ENCODE peak calls at places on chromosomes 6 and 20, in seven cellular contexts. J is GM12878, A is K562, P is HCT116, Z is SK-N-SH, O is H1, V is HepG2. F is an unnamed sample.

GRCh38 chr6:169489642-169490408 is 212.0 kb downstream of the WDR27 start:
- DNase-seq in J (no peak), A (peak; percentile 14), P (no peak), Z (no peak), O (no peak), V (no peak), F (no peak)

GRCh38 chr6:101275251-101275650 is 118.3 kb upstream of the GRIK2 start:
- DNase-seq in J (no peak), A (no peak), P (no peak), Z (no peak), O (no peak), V (no peak), F (no peak)

GRCh38 chr6:44222987-44223470 is 366 bp upstream of the SLC29A1 start:
- DNase-seq in J (no peak), A (no peak), P (no peak), Z (no peak), O (no peak), V (no peak), F (no peak)

GRCh38 chr6:26394289-26394688 is 7.8 kb upstream of the BTN3A1 start:
- DNase-seq in J (no peak), A (peak; percentile 47), P (peak; percentile 46), Z (no peak), O (no peak), V (peak; percentile 42), F (no peak)

GRCh38 chr6:73631849-73632248 is 21.9 kb downstream of the SLC17A5 start:
- DNase-seq in J (no peak), A (no peak), P (no peak), Z (no peak), O (no peak), V (no peak), F (no peak)

GRCh38 chr6:64895945-64896344 is 811.1 kb downstream of the EYS start:
- DNase-seq in J (no peak), A (no peak), P (no peak), Z (no peak), O (no peak), V (no peak), F (no peak)

GRCh38 chr6:89140347-89141159 is 5.3 kb upstream of the PM20D2 start:
- DNase-seq in J (no peak), A (no peak), P (no peak), Z (no peak), O (no peak), V (peak; percentile 82), F (no peak)

GRCh38 chr20:41969656-41970055 is 351.5 kb upstream of the CHD6 start:
- DNase-seq in J (no peak), A (no peak), P (no peak), Z (peak; percentile 17), O (no peak), V (no peak), F (no peak)

GRCh38 chr6:35493307-35493983 is 3.4 kb downstream of the TEAD3 start:
- DNase-seq in J (no peak), A (no peak), P (no peak), Z (no peak), O (no peak), V (no peak), F (no peak)

GRCh38 chr20:48668451-48668946 is 159.3 kb downstream of the PREX1 start:
- DNase-seq in J (no peak), A (no peak), P (no peak), Z (peak; percentile 43), O (no peak), V (peak; percentile 21), F (no peak)

GRCh38 chr6:152293404-152293803 is 343.8 kb downstream of the SYNE1 start:
- DNase-seq in J (no peak), A (no peak), P (no peak), Z (peak; percentile 16), O (no peak), V (no peak), F (no peak)

DNA sequence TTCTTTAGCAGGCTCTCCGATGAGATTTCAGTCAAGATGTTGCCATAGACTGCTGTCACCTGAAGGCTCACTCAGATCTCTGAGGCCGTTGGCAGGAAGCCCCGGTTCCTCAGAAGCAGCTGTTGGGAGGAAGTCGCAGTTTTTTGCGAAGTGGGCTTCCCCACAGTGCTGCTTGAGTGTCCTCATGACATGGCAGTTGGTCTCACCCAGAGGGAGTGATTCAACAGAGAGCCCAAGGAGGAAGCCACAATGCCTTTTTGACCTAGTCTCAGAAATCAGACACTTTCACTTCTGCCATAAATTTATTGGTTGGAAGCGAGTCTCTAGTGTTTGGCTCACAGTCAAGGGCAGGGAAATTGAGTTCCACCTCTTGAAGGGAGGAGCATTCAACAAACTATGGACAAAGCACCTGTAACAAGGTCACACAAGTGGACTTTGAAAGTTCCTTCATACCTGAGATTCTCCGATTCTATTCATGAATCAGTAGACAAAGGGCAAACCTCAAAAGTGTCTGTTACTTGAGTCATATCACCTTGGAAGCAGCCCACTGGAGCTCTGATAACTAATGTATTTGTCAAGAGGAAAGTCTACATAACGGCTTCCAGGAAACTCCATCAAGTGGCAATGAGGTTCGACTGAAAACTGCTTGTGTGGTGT is 208.3 kb downstream of the TASP1 start:
- DNase-seq in J (peak; percentile 17), A (no peak), P (peak; percentile 15), Z (no peak), O (no peak), V (peak; percentile 92), F (no peak)
- TF ChIP-seq JUND in J (no peak), A (no peak), P (no peak), Z (no peak), O (no peak), V (no peak), F (no peak)

GRCh38 chr20:18397090-18397489 is 69.7 kb downstream of the DZANK1 start:
- DNase-seq in J (no peak), A (no peak), P (no peak), Z (no peak), O (no peak), V (no peak), F (no peak)
- TF ChIP-seq JUND in J (no peak), A (no peak), P (no peak), Z (no peak), O (no peak), V (no peak), F (no peak)

GRCh38 chr20:56429496-56429895 is 17.4 kb downstream of the CASS4 start:
- DNase-seq in J (no peak), A (peak; percentile 76), P (no peak), Z (no peak), O (no peak), V (no peak), F (no peak)

GRCh38 chr20:56426926-56427325 is 14.9 kb downstream of the CASS4 start:
- DNase-seq in J (no peak), A (no peak), P (no peak), Z (no peak), O (no peak), V (no peak), F (no peak)

GRCh38 chr20:56428881-56429280 is 16.8 kb downstream of the CASS4 start:
- DNase-seq in J (no peak), A (no peak), P (no peak), Z (no peak), O (no peak), V (no peak), F (no peak)

GRCh38 chr20:56427797-56428196 is 15.7 kb downstream of the CASS4 start:
- DNase-seq in J (no peak), A (no peak), P (no peak), Z (no peak), O (no peak), V (no peak), F (no peak)

GRCh38 chr20:56428388-56428787 is 16.3 kb downstream of the CASS4 start:
- DNase-seq in J (no peak), A (no peak), P (no peak), Z (no peak), O (no peak), V (no peak), F (no peak)
- TF ChIP-seq JUND in J (no peak), A (no peak), P (no peak), Z (no peak), O (no peak), V (no peak), F (no peak)

DNA sequence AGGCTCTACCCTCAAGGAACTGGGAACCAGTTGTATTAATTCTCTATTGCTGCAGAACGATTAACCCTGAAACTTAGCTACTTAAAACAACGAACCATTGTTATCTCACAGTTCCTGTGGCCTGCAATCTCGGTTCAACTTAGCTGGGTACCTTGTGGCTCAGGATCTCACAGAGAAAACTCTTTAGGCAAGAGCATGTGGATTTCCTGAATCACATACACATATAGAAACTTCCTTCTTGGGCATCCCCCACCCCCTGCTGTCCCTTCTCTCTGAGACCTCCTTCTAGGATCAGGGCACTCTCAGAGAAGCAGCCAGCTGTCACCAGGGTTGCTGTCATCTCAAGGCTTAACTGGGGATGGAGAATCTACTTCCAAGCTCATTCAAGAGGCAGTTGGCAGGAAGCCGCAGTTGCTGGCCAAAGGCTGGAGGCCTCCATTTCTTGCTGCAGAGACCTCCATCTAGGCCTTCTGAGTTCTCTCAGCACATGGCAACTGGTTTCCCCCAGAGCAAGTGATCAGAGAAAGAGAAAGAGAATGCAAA is 28.5 kb downstream of the GLP1R start:
- DNase-seq in J (peak; percentile 30), A (no peak), P (no peak), Z (no peak), O (no peak), V (no peak), F (no peak)
- TF ChIP-seq JUND in J (no peak), A (no peak), P (no peak), Z (no peak), O (no peak), V (no peak), F (no peak)

DNA sequence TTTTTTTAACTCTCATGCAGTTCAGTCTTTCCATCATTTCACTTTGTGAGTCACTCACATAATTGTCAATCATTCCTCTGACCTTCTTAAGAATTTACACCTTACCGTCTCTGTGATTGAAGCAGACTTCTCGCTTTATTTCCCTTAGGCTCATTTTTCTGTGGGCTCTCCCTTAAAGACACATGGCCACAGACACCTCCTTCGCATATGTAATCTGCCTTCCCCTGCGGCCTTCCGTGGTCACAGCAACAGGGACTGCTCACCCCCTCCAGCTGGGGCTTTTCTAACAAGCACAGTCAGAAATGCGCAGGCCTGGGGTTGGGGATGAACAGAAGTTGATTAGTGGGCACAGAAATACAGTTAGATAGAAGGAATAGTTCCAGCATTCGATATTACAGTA is 23.0 kb upstream of the VAPB start:
- DNase-seq in J (no peak), A (no peak), P (no peak), Z (no peak), O (no peak), V (no peak), F (no peak)
- TF ChIP-seq JUND in J (no peak), A (no peak), P (no peak), Z (no peak), O (no peak), V (no peak), F (no peak)